ENCODE peak calls at places on chromosomes 5 and 9, in four cellular contexts. C is RPMI8226; U is Caki2; A is CD4-positive, alpha-beta T cell. L is an unnamed sample.

GRCh38 chr9:86766912-86767311 is 180.4 kb downstream of the GAS1 start:
- DNase-seq in C (no peak), A (no peak), U (peak), L (no peak)

GRCh38 chr5:126812199-126812570 is 35.2 kb downstream of the LMNB1 start:
- DNase-seq in U (no peak), C (no peak), A (no peak), L (no peak)

GRCh38 chr5:71998746-71999145 is 108.5 kb upstream of the MAP1B start:
- DNase-seq in A (no peak), C (no peak), U (no peak), L (no peak)

GRCh38 chr5:56910123-56910951 is 941 bp downstream of the SETD9 start:
- DNase-seq in U (no peak), C (peak), A (peak), L (no peak)

GRCh38 chr9:26310294-26310693 is 582.3 kb downstream of the CAAP1 start:
- DNase-seq in C (no peak), A (no peak), U (no peak), L (no peak)

GRCh38 chr5:142716963-142717362 is 31.1 kb upstream of the FGF1 start:
- DNase-seq in A (no peak), C (peak), U (peak), L (no peak)

GRCh38 chr5:157912621-157913325 is 53.8 kb upstream of the CLINT1 start:
- DNase-seq in U (no peak), C (peak), A (no peak), L (peak)

GRCh38 chr9:74724317-74724716 is 163.4 kb downstream of the TRPM6 start:
- DNase-seq in A (no peak), C (no peak), U (no peak), L (no peak)

GRCh38 chr5:151094054-151094858 is 13.4 kb upstream of the TNIP1 start:
- DNase-seq in C (peak), A (peak), U (peak), L (peak)

GRCh38 chr5:172530835-172531703 is 76.7 kb upstream of the SH3PXD2B start:
- DNase-seq in A (no peak), C (no peak), U (no peak), L (no peak)

GRCh38 chr5:20229286-20230005 is 241.4 kb upstream of the CDH18 start:
- DNase-seq in A (no peak), C (no peak), U (no peak), L (no peak)

GRCh38 chr9:33750307-33750838 is 45.0 kb upstream of the PRSS3 start:
- DNase-seq in A (no peak), U (no peak), C (no peak), L (no peak)

GRCh38 chr5:150497274-150497988 is 10.5 kb upstream of the NDST1 start:
- DNase-seq in C (no peak), A (no peak), U (peak), L (no peak)

GRCh38 chr9:21558627-21559401 is 76.7 kb upstream of the IFNE start:
- DNase-seq in C (peak), U (peak), A (no peak), L (peak)

GRCh38 chr9:135146766-135147472 is 59.5 kb downstream of the OLFM1 start:
- DNase-seq in U (no peak), A (no peak), C (no peak), L (no peak)

GRCh38 chr5:32329395-32329834 is 16.7 kb upstream of the MTMR12 start:
- DNase-seq in C (peak), A (peak), U (peak), L (peak)

GRCh38 chr5:154756203-154756870 is 1.2 kb downstream of the LARP1 start:
- DNase-seq in C (peak), U (peak), A (peak), L (peak)

GRCh38 chr9:93451762-93452709 is 551 bp downstream of the FAM120A start:
- DNase-seq in C (peak), A (peak), U (peak), L (peak)

GRCh38 chr9:98657897-98658296 is 50.8 kb downstream of the GABBR2 start:
- DNase-seq in C (no peak), A (no peak), U (no peak), L (no peak)

GRCh38 chr5:129904102-129904666 is at the start of gene CHSY3:
- DNase-seq in U (peak), C (peak), A (peak), L (no peak)

GRCh38 chr5:59715228-59715627 is 178.3 kb downstream of the PDE4D start:
- DNase-seq in C (no peak), A (no peak), U (no peak), L (no peak)

GRCh38 chr9:806285-807156 is 35.0 kb upstream of the DMRT1 start:
- DNase-seq in A (no peak), C (peak), U (peak), L (no peak)

GRCh38 chr5:36901856-36902255 is 25.3 kb downstream of the NIPBL start:
- DNase-seq in A (no peak), U (no peak), C (no peak), L (no peak)

GRCh38 chr9:16236882-16237281 is 633.6 kb downstream of the BNC2 start:
- DNase-seq in U (no peak), A (no peak), C (no peak), L (no peak)

GRCh38 chr5:175654346-175654745 is 3.5 kb upstream of the HRH2 start:
- DNase-seq in U (no peak), C (no peak), A (no peak), L (no peak)

GRCh38 chr9:120531683-120532300 is 48.2 kb downstream of the CDK5RAP2 start:
- DNase-seq in A (no peak), C (peak), U (peak), L (no peak)

GRCh38 chr5:98769256-98770157 is 4.0 kb upstream of the RGMB start:
- DNase-seq in A (peak), U (peak), C (peak), L (no peak)

L was measured in memory B cell.